ENCODE peak calls at places on chromosomes 13 and 19, in six cellular contexts. One of them, this sample, is unnamed.

GRCh38 chr13:106161186-106161585 is 374.3 kb downstream of the EFNB2 start:
- DNase-seq in RWPE2: no peak
- DNase-seq in endothelial cell: no peak
- DNase-seq in keratinocyte: no peak
- DNase-seq in heart right ventricle: no peak
- DNase-seq in psoas muscle: no peak
- DNase-seq in this sample: no peak

GRCh38 chr13:77460195-77460594 is 75.3 kb upstream of the SCEL start:
- DNase-seq in keratinocyte: no peak
- DNase-seq in endothelial cell: no peak
- DNase-seq in psoas muscle: peak
- DNase-seq in RWPE2: no peak
- DNase-seq in heart right ventricle: no peak
- DNase-seq in this sample: no peak

GRCh38 chr13:38564751-38565150 is 122.1 kb upstream of the FREM2 start:
- DNase-seq in keratinocyte: no peak
- DNase-seq in heart right ventricle: no peak
- DNase-seq in psoas muscle: no peak
- DNase-seq in RWPE2: no peak
- DNase-seq in endothelial cell: no peak
- DNase-seq in this sample: no peak

GRCh38 chr13:40453666-40454030 is 212.8 kb downstream of the FOXO1 start:
- DNase-seq in heart right ventricle: no peak
- DNase-seq in keratinocyte: peak
- DNase-seq in RWPE2: no peak
- DNase-seq in endothelial cell: no peak
- DNase-seq in psoas muscle: no peak
- DNase-seq in this sample: no peak

GRCh38 chr13:99178636-99179035 is 22.0 kb upstream of the UBAC2 start:
- DNase-seq in endothelial cell: no peak
- DNase-seq in RWPE2: no peak
- DNase-seq in heart right ventricle: peak
- DNase-seq in keratinocyte: no peak
- DNase-seq in psoas muscle: no peak
- DNase-seq in this sample: no peak

GRCh38 chr19:13171146-13171545 is 20.9 kb downstream of the IER2 start:
- DNase-seq in psoas muscle: no peak
- DNase-seq in heart right ventricle: no peak
- DNase-seq in RWPE2: no peak
- DNase-seq in endothelial cell: no peak
- DNase-seq in keratinocyte: no peak
- DNase-seq in this sample: no peak

GRCh38 chr13:83905641-83906040 is 23.4 kb upstream of the SLITRK1 start:
- DNase-seq in heart right ventricle: no peak
- DNase-seq in endothelial cell: no peak
- DNase-seq in RWPE2: no peak
- DNase-seq in psoas muscle: no peak
- DNase-seq in keratinocyte: no peak
- DNase-seq in this sample: no peak

GRCh38 chr13:44368599-44369368 is 4.8 kb upstream of the SERP2 start:
- DNase-seq in RWPE2: no peak
- DNase-seq in psoas muscle: no peak
- DNase-seq in heart right ventricle: no peak
- DNase-seq in keratinocyte: no peak
- DNase-seq in endothelial cell: no peak
- DNase-seq in this sample: peak

GRCh38 chr13:106182404-106182803 is 353.1 kb downstream of the EFNB2 start:
- DNase-seq in psoas muscle: no peak
- DNase-seq in heart right ventricle: no peak
- DNase-seq in keratinocyte: peak
- DNase-seq in RWPE2: no peak
- DNase-seq in endothelial cell: no peak
- DNase-seq in this sample: no peak

GRCh38 chr13:37716796-37717195 is 118.2 kb upstream of the POSTN start:
- DNase-seq in endothelial cell: no peak
- DNase-seq in keratinocyte: no peak
- DNase-seq in RWPE2: no peak
- DNase-seq in heart right ventricle: no peak
- DNase-seq in psoas muscle: no peak
- DNase-seq in this sample: no peak

GRCh38 chr13:102260256-102260655 is 141.6 kb downstream of the FGF14 start:
- DNase-seq in heart right ventricle: no peak
- DNase-seq in keratinocyte: no peak
- DNase-seq in endothelial cell: no peak
- DNase-seq in psoas muscle: no peak
- DNase-seq in RWPE2: no peak
- DNase-seq in this sample: no peak
- TF ChIP-seq CTCF in heart right ventricle: no peak
- TF ChIP-seq CTCF in keratinocyte: no peak
- TF ChIP-seq CTCF in endothelial cell: no peak
- TF ChIP-seq CTCF in psoas muscle: no peak
- TF ChIP-seq CTCF in RWPE2: no peak
- TF ChIP-seq CTCF in this sample: no peak

DNA sequence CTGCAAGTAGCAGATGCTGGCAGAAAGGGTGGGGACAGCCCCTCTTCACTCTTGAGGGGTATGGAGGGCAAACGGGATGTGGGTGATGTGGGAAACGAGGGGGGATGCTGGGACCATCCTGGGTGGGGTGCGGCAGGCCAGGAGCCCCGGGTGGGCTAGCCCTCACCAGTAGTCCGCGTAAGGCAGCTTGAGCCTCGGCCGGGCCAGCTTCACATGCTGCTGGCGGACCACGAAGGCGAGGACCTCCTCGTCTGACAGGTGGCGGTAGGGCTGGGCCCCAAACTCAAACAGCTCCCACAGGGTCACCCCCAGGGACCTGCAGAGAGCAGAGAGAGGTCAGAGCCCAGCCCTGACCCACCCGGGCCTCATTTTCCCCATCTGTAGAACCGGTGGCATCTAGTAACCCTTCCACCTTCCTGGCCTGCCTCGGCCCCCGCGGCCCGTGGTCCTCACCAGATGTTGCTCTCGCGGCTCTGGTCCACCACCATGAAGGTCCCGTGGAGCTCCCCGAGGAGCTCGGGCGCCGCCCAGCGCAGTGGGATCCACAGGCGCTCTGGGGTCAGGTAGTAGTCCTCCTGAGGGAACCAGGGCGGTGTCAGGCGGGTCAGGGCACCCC is 10.7 kb downstream of the LMTK3 start:
- DNase-seq in heart right ventricle: no peak
- DNase-seq in endothelial cell: no peak
- DNase-seq in keratinocyte: no peak
- DNase-seq in psoas muscle: no peak
- DNase-seq in RWPE2: peak
- DNase-seq in this sample: no peak
- TF ChIP-seq CTCF in heart right ventricle: no peak
- TF ChIP-seq CTCF in endothelial cell: no peak
- TF ChIP-seq CTCF in keratinocyte: no peak
- TF ChIP-seq CTCF in psoas muscle: no peak
- TF ChIP-seq CTCF in RWPE2: no peak
- TF ChIP-seq CTCF in this sample: no peak

GRCh38 chr19:50333737-50334617 is 4.8 kb upstream of the KCNC3 start:
- DNase-seq in RWPE2: no peak
- DNase-seq in endothelial cell: no peak
- DNase-seq in keratinocyte: no peak
- DNase-seq in psoas muscle: peak
- DNase-seq in heart right ventricle: peak
- DNase-seq in this sample: peak

GRCh38 chr19:50332264-50333038 is 3.3 kb upstream of the KCNC3 start:
- DNase-seq in heart right ventricle: no peak
- DNase-seq in keratinocyte: no peak
- DNase-seq in RWPE2: no peak
- DNase-seq in endothelial cell: no peak
- DNase-seq in psoas muscle: no peak
- DNase-seq in this sample: no peak

GRCh38 chr19:50332014-50332263 is 2.8 kb upstream of the KCNC3 start:
- DNase-seq in psoas muscle: no peak
- DNase-seq in endothelial cell: no peak
- DNase-seq in heart right ventricle: no peak
- DNase-seq in keratinocyte: no peak
- DNase-seq in RWPE2: no peak
- DNase-seq in this sample: no peak

GRCh38 chr19:50334741-50335421 is 5.7 kb upstream of the KCNC3 start:
- DNase-seq in keratinocyte: no peak
- DNase-seq in heart right ventricle: no peak
- DNase-seq in endothelial cell: no peak
- DNase-seq in RWPE2: no peak
- DNase-seq in psoas muscle: no peak
- DNase-seq in this sample: peak

GRCh38 chr19:50333235-50333736 is 4.1 kb upstream of the KCNC3 start:
- DNase-seq in keratinocyte: no peak
- DNase-seq in endothelial cell: no peak
- DNase-seq in heart right ventricle: peak
- DNase-seq in RWPE2: peak
- DNase-seq in psoas muscle: peak
- DNase-seq in this sample: peak
- TF ChIP-seq CTCF in keratinocyte: no peak
- TF ChIP-seq CTCF in endothelial cell: no peak
- TF ChIP-seq CTCF in heart right ventricle: no peak
- TF ChIP-seq CTCF in RWPE2: no peak
- TF ChIP-seq CTCF in psoas muscle: no peak
- TF ChIP-seq CTCF in this sample: no peak

GRCh38 chr19:50712833-50713232 is 6.8 kb downstream of the SHANK1 start:
- DNase-seq in keratinocyte: no peak
- DNase-seq in psoas muscle: no peak
- DNase-seq in endothelial cell: no peak
- DNase-seq in heart right ventricle: no peak
- DNase-seq in RWPE2: no peak
- DNase-seq in this sample: no peak

GRCh38 chr19:50716178-50717025 is 3.2 kb downstream of the SHANK1 start:
- DNase-seq in keratinocyte: no peak
- DNase-seq in endothelial cell: no peak
- DNase-seq in psoas muscle: no peak
- DNase-seq in heart right ventricle: no peak
- DNase-seq in RWPE2: no peak
- DNase-seq in this sample: no peak

GRCh38 chr19:50711805-50712204 is 7.8 kb downstream of the SHANK1 start:
- DNase-seq in psoas muscle: no peak
- DNase-seq in keratinocyte: no peak
- DNase-seq in RWPE2: no peak
- DNase-seq in endothelial cell: no peak
- DNase-seq in heart right ventricle: no peak
- DNase-seq in this sample: no peak

GRCh38 chr19:50711196-50711595 is 8.4 kb downstream of the SHANK1 start:
- DNase-seq in RWPE2: no peak
- DNase-seq in keratinocyte: no peak
- DNase-seq in psoas muscle: no peak
- DNase-seq in heart right ventricle: no peak
- DNase-seq in endothelial cell: no peak
- DNase-seq in this sample: no peak

DNA sequence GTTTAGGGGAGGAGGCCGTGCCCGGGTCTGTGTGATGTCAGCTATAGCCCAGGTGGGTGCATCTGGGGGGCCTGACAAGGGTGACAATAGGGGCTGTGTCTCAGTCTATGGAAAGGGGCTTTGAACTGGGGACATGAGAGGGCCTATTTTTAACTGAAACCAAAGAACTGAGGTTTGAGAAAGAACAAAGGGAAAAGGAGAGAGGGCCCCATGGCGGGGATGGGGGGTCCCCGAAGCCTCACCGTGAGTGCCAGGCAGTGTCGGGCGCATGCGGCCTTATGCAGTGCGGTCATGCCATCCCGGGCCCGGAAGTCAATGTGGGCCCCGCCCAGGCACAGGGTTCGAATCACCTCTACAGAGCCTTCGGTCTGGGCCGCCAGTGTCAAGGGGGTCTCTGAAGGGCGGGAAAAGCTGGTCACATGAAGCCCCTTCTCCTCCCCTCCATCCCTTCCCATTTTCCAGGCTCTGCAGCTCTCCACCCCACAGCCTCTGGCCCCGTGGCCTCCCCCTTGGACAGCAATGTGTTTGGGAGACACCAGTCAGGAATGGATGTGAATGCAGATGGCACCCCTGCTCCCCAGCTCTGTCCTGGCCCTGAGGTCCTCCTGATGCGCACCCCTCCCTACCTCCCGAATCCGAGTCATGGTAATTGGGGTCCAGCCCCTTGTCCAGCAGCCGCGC is 5.9 kb downstream of the SHANK1 start:
- DNase-seq in heart right ventricle: no peak
- DNase-seq in RWPE2: no peak
- DNase-seq in keratinocyte: no peak
- DNase-seq in endothelial cell: no peak
- DNase-seq in psoas muscle: no peak
- DNase-seq in this sample: no peak
- TF ChIP-seq CTCF in heart right ventricle: no peak
- TF ChIP-seq CTCF in RWPE2: no peak
- TF ChIP-seq CTCF in keratinocyte: no peak
- TF ChIP-seq CTCF in endothelial cell: no peak
- TF ChIP-seq CTCF in psoas muscle: no peak
- TF ChIP-seq CTCF in this sample: no peak

DNA sequence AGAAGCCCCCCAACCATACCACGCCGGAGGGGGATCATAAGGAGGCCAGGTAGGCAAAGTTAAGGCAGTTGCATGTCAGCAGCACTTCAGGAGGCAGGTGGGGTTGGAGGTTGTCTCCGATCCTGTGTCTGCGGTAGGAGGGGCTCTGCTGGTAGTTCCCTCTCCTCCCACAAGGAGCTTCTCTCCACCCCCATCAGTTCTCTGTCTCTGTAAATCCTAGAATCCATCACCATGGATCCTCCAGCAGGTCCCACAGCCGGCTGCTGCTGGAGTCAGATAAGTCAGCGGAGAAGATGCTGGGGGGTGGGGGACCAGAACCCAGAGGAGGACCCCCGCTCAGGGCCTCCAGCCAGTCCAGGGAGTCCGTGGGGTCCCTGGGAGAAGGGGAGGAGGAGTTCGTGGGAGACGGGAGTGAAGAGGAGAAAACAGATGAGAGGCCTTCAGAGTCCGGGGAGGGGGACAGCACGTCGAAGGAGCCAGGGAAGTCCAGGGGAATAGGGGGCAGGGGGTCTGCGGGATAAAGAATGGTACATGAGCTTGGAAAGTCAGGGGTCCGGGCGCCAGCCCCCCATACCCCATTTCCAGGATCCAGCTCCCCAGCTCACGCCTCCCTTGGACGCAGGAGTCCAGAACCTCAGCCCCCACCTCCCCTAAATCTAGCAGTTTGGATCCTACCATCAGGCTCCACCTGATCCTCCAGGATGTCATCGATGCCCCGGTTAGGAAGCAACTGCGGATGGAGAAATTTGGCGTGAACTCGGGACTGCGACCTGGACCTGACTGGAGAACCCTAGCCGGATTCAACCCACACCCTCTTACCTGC is 6.3 kb downstream of the MAMSTR start:
- DNase-seq in keratinocyte: no peak
- DNase-seq in endothelial cell: peak
- DNase-seq in RWPE2: no peak
- DNase-seq in heart right ventricle: no peak
- DNase-seq in psoas muscle: no peak
- DNase-seq in this sample: peak
- TF ChIP-seq CTCF in keratinocyte: peak
- TF ChIP-seq CTCF in endothelial cell: no peak
- TF ChIP-seq CTCF in RWPE2: no peak
- TF ChIP-seq CTCF in heart right ventricle: no peak
- TF ChIP-seq CTCF in psoas muscle: no peak
- TF ChIP-seq CTCF in this sample: no peak

DNA sequence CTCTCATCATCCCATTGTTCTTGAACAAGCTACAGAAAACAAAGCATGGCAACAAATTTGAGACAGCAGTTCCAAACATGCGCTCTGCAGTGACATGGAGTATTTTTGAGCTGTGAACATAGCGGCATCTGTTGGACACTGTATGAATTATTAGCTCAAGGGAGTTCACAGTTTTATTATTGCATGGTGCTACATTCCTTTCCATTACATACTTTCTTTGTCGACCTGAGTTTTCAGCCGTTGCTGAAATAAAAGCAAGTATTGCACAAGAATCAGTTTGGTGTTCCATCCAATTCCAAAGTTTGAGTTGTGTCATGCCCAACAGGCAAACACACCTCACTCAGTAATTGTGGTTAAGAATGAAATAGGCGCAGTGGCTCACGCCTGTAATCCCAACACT is 30.1 kb upstream of the METTL21C start:
- DNase-seq in RWPE2: no peak
- DNase-seq in psoas muscle: no peak
- DNase-seq in keratinocyte: peak
- DNase-seq in heart right ventricle: no peak
- DNase-seq in endothelial cell: no peak
- DNase-seq in this sample: no peak
- TF ChIP-seq CTCF in RWPE2: peak
- TF ChIP-seq CTCF in psoas muscle: peak
- TF ChIP-seq CTCF in keratinocyte: peak
- TF ChIP-seq CTCF in heart right ventricle: peak
- TF ChIP-seq CTCF in endothelial cell: no peak
- TF ChIP-seq CTCF in this sample: no peak

This sample was measured in mucosa of descending colon.